ENCODE peak calls at places on chromosomes 13 and 19, in ten cellular contexts. One of them, this sample, is unnamed.

GRCh38 chr13:20461481-20461859 is 64.2 kb downstream of the CRYL1 start:
- DNase-seq in AG09309: no peak
- DNase-seq in heart right ventricle: no peak
- DNase-seq in astrocyte of the spinal cord: peak
- DNase-seq in cardiac muscle cell: no peak
- DNase-seq in RWPE1: no peak
- DNase-seq in IMR-90: peak
- DNase-seq in lower lobe of right lung: no peak
- DNase-seq in fibroblast of pulmonary artery: peak
- DNase-seq in MCF 10A: peak
- DNase-seq in this sample: no peak

GRCh38 chr19:1528596-1529429 is 4.9 kb downstream of the PLK5 start:
- DNase-seq in MCF 10A: no peak
- DNase-seq in AG09309: no peak
- DNase-seq in lower lobe of right lung: no peak
- DNase-seq in fibroblast of pulmonary artery: no peak
- DNase-seq in astrocyte of the spinal cord: no peak
- DNase-seq in RWPE1: no peak
- DNase-seq in cardiac muscle cell: no peak
- DNase-seq in heart right ventricle: no peak
- DNase-seq in IMR-90: no peak
- DNase-seq in this sample: no peak

GRCh38 chr19:34825212-34825611 is 52.2 kb upstream of the ZNF599 start:
- DNase-seq in cardiac muscle cell: no peak
- DNase-seq in AG09309: no peak
- DNase-seq in IMR-90: no peak
- DNase-seq in lower lobe of right lung: no peak
- DNase-seq in heart right ventricle: no peak
- DNase-seq in fibroblast of pulmonary artery: no peak
- DNase-seq in RWPE1: no peak
- DNase-seq in MCF 10A: no peak
- DNase-seq in astrocyte of the spinal cord: no peak
- DNase-seq in this sample: no peak

GRCh38 chr13:101530293-101530692 is 77.8 kb downstream of the ITGBL1 start:
- DNase-seq in astrocyte of the spinal cord: no peak
- DNase-seq in fibroblast of pulmonary artery: no peak
- DNase-seq in MCF 10A: no peak
- DNase-seq in AG09309: no peak
- DNase-seq in IMR-90: peak
- DNase-seq in cardiac muscle cell: no peak
- DNase-seq in heart right ventricle: no peak
- DNase-seq in lower lobe of right lung: no peak
- DNase-seq in RWPE1: no peak
- DNase-seq in this sample: no peak

GRCh38 chr13:46756977-46757376 is 40.0 kb downstream of the ESD start:
- DNase-seq in heart right ventricle: no peak
- DNase-seq in AG09309: no peak
- DNase-seq in fibroblast of pulmonary artery: peak
- DNase-seq in IMR-90: peak
- DNase-seq in cardiac muscle cell: no peak
- DNase-seq in astrocyte of the spinal cord: peak
- DNase-seq in RWPE1: no peak
- DNase-seq in MCF 10A: peak
- DNase-seq in lower lobe of right lung: no peak
- DNase-seq in this sample: peak

GRCh38 chr13:81406022-81406421 is 1065.1 kb upstream of the SPRY2 start:
- DNase-seq in IMR-90: no peak
- DNase-seq in astrocyte of the spinal cord: no peak
- DNase-seq in fibroblast of pulmonary artery: no peak
- DNase-seq in AG09309: no peak
- DNase-seq in cardiac muscle cell: no peak
- DNase-seq in heart right ventricle: no peak
- DNase-seq in RWPE1: no peak
- DNase-seq in MCF 10A: no peak
- DNase-seq in lower lobe of right lung: no peak
- DNase-seq in this sample: no peak

GRCh38 chr19:41701401-41702075 is 6.9 kb upstream of the CEACAM5 start:
- DNase-seq in heart right ventricle: no peak
- DNase-seq in AG09309: no peak
- DNase-seq in lower lobe of right lung: no peak
- DNase-seq in MCF 10A: peak
- DNase-seq in IMR-90: no peak
- DNase-seq in cardiac muscle cell: no peak
- DNase-seq in fibroblast of pulmonary artery: no peak
- DNase-seq in astrocyte of the spinal cord: no peak
- DNase-seq in RWPE1: no peak
- DNase-seq in this sample: no peak

GRCh38 chr13:61774903-61775302 is 359.3 kb upstream of the PCDH20 start:
- DNase-seq in AG09309: no peak
- DNase-seq in IMR-90: no peak
- DNase-seq in heart right ventricle: no peak
- DNase-seq in cardiac muscle cell: no peak
- DNase-seq in MCF 10A: no peak
- DNase-seq in astrocyte of the spinal cord: no peak
- DNase-seq in fibroblast of pulmonary artery: no peak
- DNase-seq in lower lobe of right lung: no peak
- DNase-seq in RWPE1: no peak
- DNase-seq in this sample: no peak

GRCh38 chr19:5001547-5002131 is 32.7 kb downstream of the KDM4B start:
- DNase-seq in IMR-90: peak
- DNase-seq in RWPE1: peak
- DNase-seq in cardiac muscle cell: no peak
- DNase-seq in AG09309: peak
- DNase-seq in heart right ventricle: no peak
- DNase-seq in MCF 10A: peak
- DNase-seq in fibroblast of pulmonary artery: peak
- DNase-seq in astrocyte of the spinal cord: peak
- DNase-seq in lower lobe of right lung: no peak
- DNase-seq in this sample: peak

GRCh38 chr13:91647361-91647970 is 249.0 kb downstream of the GPC5 start:
- DNase-seq in MCF 10A: peak
- DNase-seq in RWPE1: peak
- DNase-seq in AG09309: no peak
- DNase-seq in astrocyte of the spinal cord: peak
- DNase-seq in lower lobe of right lung: no peak
- DNase-seq in heart right ventricle: peak
- DNase-seq in IMR-90: peak
- DNase-seq in cardiac muscle cell: no peak
- DNase-seq in fibroblast of pulmonary artery: peak
- DNase-seq in this sample: no peak

GRCh38 chr13:25848822-25849740 is 202.7 kb downstream of the SHISA2 start:
- DNase-seq in AG09309: no peak
- DNase-seq in RWPE1: no peak
- DNase-seq in fibroblast of pulmonary artery: no peak
- DNase-seq in cardiac muscle cell: no peak
- DNase-seq in astrocyte of the spinal cord: peak
- DNase-seq in MCF 10A: no peak
- DNase-seq in lower lobe of right lung: no peak
- DNase-seq in heart right ventricle: no peak
- DNase-seq in IMR-90: no peak
- DNase-seq in this sample: no peak

GRCh38 chr19:37309834-37310575 is 60.9 kb upstream of the ZNF527 start:
- DNase-seq in heart right ventricle: no peak
- DNase-seq in MCF 10A: no peak
- DNase-seq in fibroblast of pulmonary artery: no peak
- DNase-seq in cardiac muscle cell: peak
- DNase-seq in lower lobe of right lung: no peak
- DNase-seq in IMR-90: no peak
- DNase-seq in RWPE1: no peak
- DNase-seq in AG09309: no peak
- DNase-seq in astrocyte of the spinal cord: no peak
- DNase-seq in this sample: no peak

GRCh38 chr19:15285896-15286591 is 46.3 kb downstream of the BRD4 start:
- DNase-seq in cardiac muscle cell: no peak
- DNase-seq in MCF 10A: no peak
- DNase-seq in AG09309: no peak
- DNase-seq in lower lobe of right lung: no peak
- DNase-seq in heart right ventricle: no peak
- DNase-seq in IMR-90: no peak
- DNase-seq in RWPE1: no peak
- DNase-seq in fibroblast of pulmonary artery: no peak
- DNase-seq in astrocyte of the spinal cord: no peak
- DNase-seq in this sample: no peak

GRCh38 chr13:39144391-39144790 is 106.1 kb downstream of the NHLRC3 start:
- DNase-seq in AG09309: no peak
- DNase-seq in RWPE1: no peak
- DNase-seq in fibroblast of pulmonary artery: no peak
- DNase-seq in heart right ventricle: no peak
- DNase-seq in astrocyte of the spinal cord: no peak
- DNase-seq in IMR-90: no peak
- DNase-seq in cardiac muscle cell: no peak
- DNase-seq in lower lobe of right lung: no peak
- DNase-seq in MCF 10A: no peak
- DNase-seq in this sample: no peak

GRCh38 chr19:902093-902370 is 8.7 kb downstream of the RNU6-9 start:
- DNase-seq in RWPE1: no peak
- DNase-seq in astrocyte of the spinal cord: no peak
- DNase-seq in AG09309: no peak
- DNase-seq in cardiac muscle cell: no peak
- DNase-seq in fibroblast of pulmonary artery: no peak
- DNase-seq in MCF 10A: no peak
- DNase-seq in heart right ventricle: no peak
- DNase-seq in lower lobe of right lung: no peak
- DNase-seq in IMR-90: no peak
- DNase-seq in this sample: no peak

GRCh38 chr13:53136554-53136953 is 107.9 kb downstream of the OLFM4 start:
- DNase-seq in heart right ventricle: no peak
- DNase-seq in IMR-90: no peak
- DNase-seq in astrocyte of the spinal cord: no peak
- DNase-seq in lower lobe of right lung: no peak
- DNase-seq in cardiac muscle cell: no peak
- DNase-seq in MCF 10A: peak
- DNase-seq in fibroblast of pulmonary artery: no peak
- DNase-seq in AG09309: no peak
- DNase-seq in RWPE1: no peak
- DNase-seq in this sample: no peak

GRCh38 chr19:7067716-7068115 is 1.8 kb upstream of the ZNF557 start:
- DNase-seq in MCF 10A: no peak
- DNase-seq in RWPE1: no peak
- DNase-seq in fibroblast of pulmonary artery: no peak
- DNase-seq in IMR-90: peak
- DNase-seq in AG09309: peak
- DNase-seq in cardiac muscle cell: no peak
- DNase-seq in heart right ventricle: no peak
- DNase-seq in astrocyte of the spinal cord: no peak
- DNase-seq in lower lobe of right lung: no peak
- DNase-seq in this sample: no peak

GRCh38 chr13:54614729-54615128 is 1586.1 kb downstream of the OLFM4 start:
- DNase-seq in cardiac muscle cell: no peak
- DNase-seq in MCF 10A: no peak
- DNase-seq in astrocyte of the spinal cord: no peak
- DNase-seq in AG09309: no peak
- DNase-seq in lower lobe of right lung: no peak
- DNase-seq in RWPE1: no peak
- DNase-seq in heart right ventricle: no peak
- DNase-seq in IMR-90: no peak
- DNase-seq in fibroblast of pulmonary artery: no peak
- DNase-seq in this sample: no peak

DNA sequence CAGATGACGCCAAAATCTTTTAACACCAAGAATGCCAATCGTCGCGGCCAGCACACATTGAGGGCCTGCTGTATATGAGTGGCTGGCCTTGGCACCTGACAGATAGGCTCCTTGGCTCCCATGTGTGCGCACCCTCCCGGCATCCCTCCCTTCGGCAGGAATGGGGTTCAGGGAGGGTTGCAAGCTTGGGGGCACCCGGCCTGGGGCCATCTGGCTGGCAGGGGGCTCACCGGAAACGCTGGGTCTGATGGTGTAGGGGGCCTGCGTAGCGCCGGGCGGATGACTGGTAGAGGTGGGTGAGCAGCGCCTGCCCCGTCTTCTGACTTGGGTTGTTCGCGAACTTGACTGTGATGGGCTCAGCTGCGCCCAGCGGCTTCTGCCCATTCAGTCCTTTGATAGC is 22.4 kb downstream of the PRKCSH start:
- DNase-seq in heart right ventricle: no peak
- DNase-seq in fibroblast of pulmonary artery: no peak
- DNase-seq in RWPE1: no peak
- DNase-seq in lower lobe of right lung: no peak
- DNase-seq in cardiac muscle cell: no peak
- DNase-seq in IMR-90: no peak
- DNase-seq in astrocyte of the spinal cord: no peak
- DNase-seq in AG09309: no peak
- DNase-seq in MCF 10A: no peak
- DNase-seq in this sample: no peak
- TF ChIP-seq CTCF in heart right ventricle: no peak
- TF ChIP-seq CTCF in fibroblast of pulmonary artery: no peak
- TF ChIP-seq CTCF in RWPE1: no peak
- TF ChIP-seq CTCF in lower lobe of right lung: no peak
- TF ChIP-seq CTCF in cardiac muscle cell: no peak
- TF ChIP-seq CTCF in IMR-90: no peak
- TF ChIP-seq CTCF in astrocyte of the spinal cord: no peak
- TF ChIP-seq CTCF in AG09309: no peak
- TF ChIP-seq CTCF in MCF 10A: no peak
- TF ChIP-seq CTCF in this sample: no peak

GRCh38 chr19:55913643-55914268 is 18.4 kb downstream of the NLRP13 start:
- DNase-seq in cardiac muscle cell: no peak
- DNase-seq in astrocyte of the spinal cord: no peak
- DNase-seq in fibroblast of pulmonary artery: no peak
- DNase-seq in AG09309: no peak
- DNase-seq in heart right ventricle: no peak
- DNase-seq in lower lobe of right lung: no peak
- DNase-seq in MCF 10A: no peak
- DNase-seq in RWPE1: no peak
- DNase-seq in IMR-90: no peak
- DNase-seq in this sample: no peak
- TF ChIP-seq CTCF in cardiac muscle cell: no peak
- TF ChIP-seq CTCF in astrocyte of the spinal cord: no peak
- TF ChIP-seq CTCF in fibroblast of pulmonary artery: no peak
- TF ChIP-seq CTCF in AG09309: no peak
- TF ChIP-seq CTCF in heart right ventricle: no peak
- TF ChIP-seq CTCF in lower lobe of right lung: no peak
- TF ChIP-seq CTCF in MCF 10A: no peak
- TF ChIP-seq CTCF in RWPE1: no peak
- TF ChIP-seq CTCF in IMR-90: no peak
- TF ChIP-seq CTCF in this sample: no peak

GRCh38 chr19:55454787-55455243 is 6.6 kb downstream of the ISOC2 start:
- DNase-seq in heart right ventricle: peak
- DNase-seq in AG09309: no peak
- DNase-seq in RWPE1: peak
- DNase-seq in cardiac muscle cell: peak
- DNase-seq in astrocyte of the spinal cord: no peak
- DNase-seq in lower lobe of right lung: no peak
- DNase-seq in MCF 10A: peak
- DNase-seq in IMR-90: peak
- DNase-seq in fibroblast of pulmonary artery: peak
- DNase-seq in this sample: no peak
- TF ChIP-seq CTCF in heart right ventricle: peak
- TF ChIP-seq CTCF in AG09309: peak
- TF ChIP-seq CTCF in RWPE1: peak
- TF ChIP-seq CTCF in cardiac muscle cell: peak
- TF ChIP-seq CTCF in astrocyte of the spinal cord: peak
- TF ChIP-seq CTCF in lower lobe of right lung: peak
- TF ChIP-seq CTCF in MCF 10A: peak
- TF ChIP-seq CTCF in IMR-90: peak
- TF ChIP-seq CTCF in fibroblast of pulmonary artery: peak
- TF ChIP-seq CTCF in this sample: peak

DNA sequence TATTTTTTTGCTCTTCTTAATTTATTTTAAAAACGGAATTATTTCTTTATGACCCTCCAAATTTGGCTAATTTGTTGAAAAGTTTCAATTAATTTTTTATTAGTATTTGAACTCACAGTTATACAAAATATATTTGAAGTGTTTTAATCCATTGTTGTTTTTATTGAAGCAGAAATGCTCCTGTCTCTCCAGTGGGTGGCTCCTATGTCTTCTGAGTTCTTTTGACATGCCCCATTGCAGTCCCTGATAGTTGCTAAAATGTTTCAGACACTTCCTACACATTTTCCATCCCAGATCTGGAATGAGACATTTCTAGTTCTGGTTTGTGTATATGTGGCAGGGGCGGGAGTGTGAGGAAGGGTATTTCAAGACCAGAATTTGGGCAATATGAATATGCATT is 579.4 kb upstream of the PRR20A start:
- DNase-seq in fibroblast of pulmonary artery: peak
- DNase-seq in IMR-90: no peak
- DNase-seq in heart right ventricle: no peak
- DNase-seq in RWPE1: peak
- DNase-seq in cardiac muscle cell: peak
- DNase-seq in lower lobe of right lung: no peak
- DNase-seq in MCF 10A: peak
- DNase-seq in AG09309: no peak
- DNase-seq in astrocyte of the spinal cord: no peak
- DNase-seq in this sample: no peak
- TF ChIP-seq CTCF in fibroblast of pulmonary artery: peak
- TF ChIP-seq CTCF in IMR-90: no peak
- TF ChIP-seq CTCF in heart right ventricle: no peak
- TF ChIP-seq CTCF in RWPE1: peak
- TF ChIP-seq CTCF in cardiac muscle cell: no peak
- TF ChIP-seq CTCF in lower lobe of right lung: no peak
- TF ChIP-seq CTCF in MCF 10A: peak
- TF ChIP-seq CTCF in AG09309: no peak
- TF ChIP-seq CTCF in astrocyte of the spinal cord: no peak
- TF ChIP-seq CTCF in this sample: no peak

This sample was measured in AG09319.